ENCODE peak calls at places on chromosomes 13 and 19, in seven cellular contexts. R is stimulated activated CD8-positive, alpha-beta memory T cell treated with anti-CD3 and anti-CD28 coated beads, Interleukin-12 subunit alpha, Interleukin-12 subunit beta, amount 100 ng/mL, for 1 hour; O is activated T-helper 1 cell treated with Interleukin-2 at 50 U/mL for 16 hours; L is glutamatergic neuron; X is kidney; Y is stimulated activated CD4-positive, alpha-beta T cell treated with anti-CD3 and anti-CD28 coated beads, TNF-alpha, amount 100 ng/mL, for 24 hours; E is mucosa of descending colon. B is an unnamed sample.

GRCh38 chr19:40280608-40281221 is 4.4 kb downstream of the AKT2 start:
- DNase-seq in O (no peak), E (peak), R (no peak), X (peak), L (no peak), Y (no peak), B (no peak)

GRCh38 chr13:27770809-27771208 is 21.5 kb upstream of the GSX1 start:
- DNase-seq in Y (no peak), E (peak), O (no peak), X (no peak), L (peak), R (no peak), B (no peak)

GRCh38 chr19:1657632-1658445 is 5.4 kb upstream of the TCF3 start:
- DNase-seq in Y (no peak), L (peak), E (no peak), O (no peak), R (no peak), X (peak), B (no peak)

GRCh38 chr13:42885325-42885724 is 103.9 kb downstream of the FAM216B start:
- DNase-seq in E (no peak), R (no peak), Y (no peak), L (no peak), X (no peak), O (no peak), B (no peak)

GRCh38 chr13:48567521-48568331 is 34.8 kb upstream of the RCBTB2 start:
- DNase-seq in E (no peak), X (no peak), L (no peak), Y (no peak), R (no peak), O (no peak), B (no peak)

GRCh38 chr13:84352946-84353345 is 470.7 kb upstream of the SLITRK1 start:
- DNase-seq in R (no peak), X (no peak), O (no peak), Y (no peak), L (no peak), E (no peak), B (no peak)

GRCh38 chr13:59441596-59442280 is 722.0 kb downstream of the DIAPH3 start:
- DNase-seq in X (no peak), R (no peak), O (no peak), L (no peak), E (no peak), Y (no peak), B (no peak)

GRCh38 chr19:23071087-23071511 is 45.7 kb upstream of the ZNF730 start:
- DNase-seq in O (no peak), X (no peak), E (peak), L (peak), R (no peak), Y (peak), B (no peak)

GRCh38 chr13:98482476-98483444 is 94.1 kb downstream of the STK24 start:
- DNase-seq in X (peak), Y (no peak), L (no peak), E (peak), O (no peak), R (no peak), B (no peak)

GRCh38 chr13:81874253-81874652 is 1533.3 kb upstream of the SPRY2 start:
- DNase-seq in R (no peak), E (no peak), L (no peak), X (no peak), Y (no peak), O (no peak), B (no peak)

GRCh38 chr19:27974082-27974513 is 1238.9 kb downstream of the UQCRFS1 start:
- DNase-seq in R (no peak), Y (peak), E (peak), O (no peak), X (no peak), L (peak), B (no peak)

GRCh38 chr13:109743706-109744453 is 42.5 kb downstream of the IRS2 start:
- DNase-seq in R (no peak), E (no peak), L (peak), Y (no peak), X (peak), O (no peak), B (no peak)

GRCh38 chr13:92658293-92658692 is 568.3 kb upstream of the GPC6 start:
- DNase-seq in R (no peak), X (no peak), O (no peak), L (no peak), Y (no peak), E (no peak), B (no peak)

GRCh38 chr19:37654525-37654832 is 786 bp downstream of the ZFP30 start:
- DNase-seq in R (no peak), X (no peak), O (no peak), Y (no peak), E (no peak), L (no peak), B (no peak)

GRCh38 chr13:114043421-114044053 is 69.7 kb upstream of the C13orf46 start:
- DNase-seq in L (peak), Y (no peak), O (no peak), E (no peak), X (no peak), R (no peak), B (no peak)

GRCh38 chr13:31674056-31674455 is 65.3 kb upstream of the RXFP2 start:
- DNase-seq in L (no peak), X (no peak), Y (no peak), E (no peak), R (no peak), O (no peak), B (no peak)

GRCh38 chr19:17078920-17079709 is 3.5 kb downstream of the MYO9B start:
- DNase-seq in X (no peak), Y (no peak), L (no peak), O (no peak), E (no peak), R (no peak), B (no peak)

GRCh38 chr13:47726394-47726793 is 274.7 kb downstream of the SUCLA2 start:
- DNase-seq in X (no peak), L (no peak), Y (no peak), R (no peak), E (no peak), O (no peak), B (no peak)

GRCh38 chr13:105291987-105292386 is 1243.5 kb downstream of the EFNB2 start:
- DNase-seq in O (no peak), Y (no peak), L (no peak), R (no peak), E (no peak), X (no peak), B (no peak)

GRCh38 chr13:42181381-42181953 is 90.5 kb upstream of the AKAP11 start:
- DNase-seq in E (no peak), L (peak), X (no peak), Y (no peak), R (no peak), O (no peak), B (no peak)

GRCh38 chr19:11963566-11964355 is 1.1 kb upstream of the ZNF763 start:
- DNase-seq in R (peak), L (peak), O (peak), E (peak), Y (peak), X (peak), B (peak)

GRCh38 chr19:55197531-55197930 is 11.8 kb downstream of the PTPRH start:
- DNase-seq in O (no peak), E (no peak), L (no peak), Y (no peak), R (no peak), X (no peak), B (no peak)

GRCh38 chr19:42563352-42564210 is 31.1 kb downstream of the CEACAM8 start:
- DNase-seq in E (no peak), R (no peak), X (no peak), L (peak), O (no peak), Y (peak), B (no peak)

GRCh38 chr13:64377606-64378005 is 2852.5 kb downstream of the PCDH9 start:
- DNase-seq in O (no peak), R (no peak), L (no peak), Y (no peak), X (no peak), E (no peak), B (no peak)

GRCh38 chr19:46607441-46607841 is 6.3 kb downstream of the CALM3 start:
- DNase-seq in E (peak), X (peak), L (no peak), R (no peak), O (no peak), Y (no peak), B (no peak)

GRCh38 chr19:1474765-1475351 is 4.2 kb downstream of the C19orf25 start:
- DNase-seq in X (peak), E (no peak), R (no peak), O (no peak), Y (no peak), L (no peak), B (no peak)

GRCh38 chr13:38308736-38309135 is 40.9 kb upstream of the UFM1 start:
- DNase-seq in X (no peak), O (no peak), R (no peak), L (no peak), E (no peak), Y (no peak), B (no peak)

GRCh38 chr13:46146898-46147297 is 35.1 kb downstream of the LCP1 start:
- DNase-seq in E (no peak), X (no peak), L (peak), O (no peak), Y (no peak), R (no peak), B (no peak)

GRCh38 chr19:10137751-10138682 is 18.3 kb upstream of the EIF3G start:
- DNase-seq in X (no peak), E (no peak), L (no peak), R (no peak), O (no peak), Y (no peak), B (no peak)

GRCh38 chr19:18763674-18764590 is 27.2 kb downstream of the COMP start:
- DNase-seq in E (no peak), O (no peak), Y (no peak), R (no peak), X (peak), L (no peak), B (no peak)

GRCh38 chr19:13557756-13558398 is 51.6 kb upstream of the CACNA1A start:
- DNase-seq in O (no peak), Y (no peak), R (no peak), L (no peak), X (no peak), E (no peak), B (no peak)

GRCh38 chr19:11136400-11137101 is 19.0 kb downstream of the SPC24 start:
- DNase-seq in L (no peak), R (no peak), X (no peak), Y (no peak), E (no peak), O (no peak), B (no peak)

GRCh38 chr19:42426643-42427042 is 545 bp downstream of the LIPE start:
- DNase-seq in Y (no peak), O (no peak), E (no peak), L (no peak), X (no peak), R (no peak), B (no peak)